ENCODE peak calls at places on chromosomes 12 and 14, in four cellular contexts. I is brain microvascular endothelial cell, D is uterus, E is ovary. Q is an unnamed sample. For H3K36me3, the result is how much of the 10 kb centered on the place peaks cover.

GRCh38 chr14:48983355-48983888 is 602.8 kb downstream of the RPS29 start:
- DNase-seq in D (no peak), I (no peak), E (no peak), Q (no peak)

GRCh38 chr12:22271036-22271435 is 63.5 kb downstream of the ST8SIA1 start:
- DNase-seq in I (peak), D (no peak), E (no peak), Q (no peak)

GRCh38 chr14:79758985-79759384 is 452.3 kb downstream of the DIO2 start:
- DNase-seq in E (no peak), D (no peak), I (no peak), Q (no peak)

GRCh38 chr14:105023144-105023543 is 2.3 kb upstream of the CDCA4 start:
- DNase-seq in E (no peak), I (peak), D (no peak), Q (no peak)

GRCh38 chr12:79933580-79934264 is 1.2 kb downstream of the PPP1R12A start:
- DNase-seq in E (no peak), I (peak), D (no peak), Q (no peak)

GRCh38 chr12:41802803-41803202 is 341.9 kb downstream of the GXYLT1 start:
- DNase-seq in E (no peak), I (no peak), D (no peak), Q (no peak)

GRCh38 chr14:99838555-99839193 is 45.5 kb downstream of the EML1 start:
- DNase-seq in I (peak), E (no peak), D (no peak), Q (no peak)

GRCh38 chr14:38705220-38705619 is 397.8 kb downstream of the SEC23A start:
- DNase-seq in E (no peak), D (no peak), I (no peak), Q (no peak)

GRCh38 chr12:12533238-12533829 is 29.3 kb downstream of the DUSP16 start:
- DNase-seq in E (peak), I (no peak), D (no peak), Q (peak)

GRCh38 chr12:125263385-125263784 is 198.2 kb downstream of the AACS start:
- DNase-seq in I (no peak), D (no peak), E (no peak), Q (no peak)

GRCh38 chr14:49679271-49679670 is 8.7 kb downstream of the POLE2 start:
- DNase-seq in I (no peak), E (no peak), D (no peak), Q (no peak)

GRCh38 chr12:3205742-3206519 is 128.8 kb downstream of the TSPAN9 start:
- DNase-seq in D (no peak), E (no peak), I (no peak), Q (no peak)

GRCh38 chr12:14845350-14845750 is 2.0 kb upstream of the ART4 start:
- DNase-seq in D (peak), I (peak), E (peak), Q (peak)

GRCh38 chr12:131735863-131736806 is 25.2 kb downstream of the SFSWAP start:
- DNase-seq in E (no peak), I (no peak), D (no peak), Q (no peak)

GRCh38 chr12:4719821-4720636 is at the start of gene GALNT8:
- DNase-seq in D (no peak), I (no peak), E (no peak), Q (no peak)

GRCh38 chr12:82959821-82960220 is 273.1 kb downstream of the TMTC2 start:
- DNase-seq in I (no peak), E (no peak), D (no peak), Q (no peak)

GRCh38 chr12:82963961-82964360 is 277.3 kb downstream of the TMTC2 start:
- DNase-seq in E (no peak), I (peak), D (no peak), Q (no peak)

GRCh38 chr12:82968644-82969339 is 282.1 kb downstream of the TMTC2 start:
- DNase-seq in I (no peak), D (no peak), E (no peak), Q (no peak)

GRCh38 chr12:82966160-82966559 is 279.5 kb downstream of the TMTC2 start:
- DNase-seq in D (no peak), I (no peak), E (no peak), Q (no peak)

DNA sequence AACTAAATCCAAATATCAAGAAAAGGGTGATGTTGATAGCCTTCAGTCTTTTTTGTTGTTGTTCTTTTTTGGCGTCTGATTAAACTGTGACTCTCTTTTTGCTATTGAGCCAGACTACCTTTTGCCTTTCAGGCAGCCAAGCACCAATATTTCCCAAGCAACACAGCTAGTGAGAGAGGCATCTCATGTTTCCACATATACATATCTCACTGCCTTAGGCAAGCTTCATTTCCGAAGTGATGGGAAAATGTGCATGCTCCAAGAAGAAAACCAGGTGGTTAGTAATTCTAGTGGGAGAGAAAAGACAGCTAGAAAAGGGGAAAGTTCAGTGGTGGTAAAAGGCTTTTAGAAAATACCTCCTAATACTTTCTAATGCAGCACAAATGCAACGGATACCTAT is 277.7 kb downstream of the TMTC2 start:
- DNase-seq in I (no peak), D (no peak), E (no peak), Q (no peak)
- H3K4me3 ChIP-seq in I (no peak), D (no peak), E (no peak), Q (no peak)

GRCh38 chr14:102342238-102342637 is 20.5 kb downstream of the CINP start:
- DNase-seq in I (no peak), D (no peak), E (no peak), Q (no peak)
- H3K36me3 ChIP-seq in I (under half), D (under half), E (under half), Q (under half)

DNA sequence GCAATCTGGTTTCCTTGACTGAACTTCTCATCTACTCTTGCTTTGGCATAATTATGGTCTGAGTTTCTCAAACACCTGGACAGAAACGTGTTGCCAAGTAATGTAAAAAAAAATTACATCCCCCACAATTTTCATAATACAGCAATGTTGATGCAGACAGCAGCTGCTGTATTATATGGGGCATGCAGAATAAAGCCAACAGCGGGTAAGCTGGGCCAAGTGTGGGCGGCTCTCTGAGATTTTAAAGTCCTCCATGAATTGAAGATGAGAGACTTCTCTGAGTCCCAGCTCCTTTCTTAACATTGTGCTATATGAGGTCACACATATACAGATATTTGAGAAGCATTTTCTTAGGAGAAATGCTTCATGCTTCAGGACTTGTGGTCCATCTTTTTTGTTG is 881.2 kb downstream of the GALC start:
- DNase-seq in I (no peak), D (no peak), E (no peak), Q (no peak)
- H3K4me3 ChIP-seq in I (no peak), D (no peak), E (no peak), Q (no peak)

GRCh38 chr12:25056011-25056410 is 107.1 kb upstream of the BCAT1 start:
- DNase-seq in I (no peak), E (no peak), D (no peak), Q (no peak)
- H3K36me3 ChIP-seq in I (under half), E (under half), D (under half), Q (under half)

GRCh38 chr12:26046203-26046602 is 78.6 kb downstream of the BHLHE41 start:
- DNase-seq in I (no peak), D (no peak), E (no peak), Q (no peak)

GRCh38 chr12:26044007-26044394 is 80.8 kb downstream of the BHLHE41 start:
- DNase-seq in D (no peak), E (no peak), I (no peak), Q (no peak)

GRCh38 chr12:26044592-26044991 is 80.2 kb downstream of the BHLHE41 start:
- DNase-seq in I (no peak), E (no peak), D (no peak), Q (no peak)

GRCh38 chr12:26042645-26043044 is 82.2 kb downstream of the BHLHE41 start:
- DNase-seq in D (no peak), I (no peak), E (no peak), Q (no peak)

GRCh38 chr12:26043139-26044006 is 81.5 kb downstream of the BHLHE41 start:
- DNase-seq in D (no peak), I (no peak), E (no peak), Q (no peak)
- H3K4me3 ChIP-seq in D (no peak), I (no peak), E (no peak), Q (no peak)

DNA sequence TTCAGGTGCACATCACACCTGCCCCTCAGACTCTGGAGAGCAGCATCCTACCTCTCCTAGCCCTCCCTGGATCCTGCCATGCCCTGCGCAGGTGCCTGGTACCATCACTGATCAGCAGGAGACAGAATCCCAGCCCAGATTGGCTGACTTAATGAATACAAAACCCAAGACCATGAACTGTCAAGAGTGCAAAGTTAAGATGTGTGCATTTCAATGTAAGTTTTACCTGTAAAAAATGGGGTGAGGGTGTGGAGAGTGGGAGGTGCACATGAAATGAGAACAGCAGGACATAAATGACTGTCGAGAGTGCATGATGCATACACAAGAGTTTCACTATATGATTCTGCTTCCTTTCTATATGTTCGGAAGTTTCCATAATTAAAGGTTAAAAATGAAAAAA is 57.9 kb upstream of the GPR68 start:
- DNase-seq in D (no peak), E (no peak), I (no peak), Q (no peak)
- H3K36me3 ChIP-seq in D (under half), E (under half), I (under half), Q (under half)

Q was measured in heart left ventricle.